ENCODE peak calls at places on chromosome X, in five cellular contexts. K is keratinocyte, F is cardiac fibroblast, N is neural progenitor cell, E is suprapubic skin. T is an unnamed sample.

GRCh38 chrX:57678686-57679428 is 1.2 kb downstream of the NLRP2B start:
- DNase-seq in K (no peak), F (no peak), N (no peak), E (no peak), T (no peak)

GRCh38 chrX:54799046-54799445 is 991 bp upstream of the ITIH6 start:
- DNase-seq in K (no peak), F (no peak), N (no peak), E (no peak), T (no peak)

GRCh38 chrX:3711331-3711917 is 2.0 kb downstream of the PRKX start:
- DNase-seq in K (no peak), F (peak; percentile 9), N (no peak), E (no peak), T (no peak)

GRCh38 chrX:33831211-33831610 is 300.9 kb downstream of the FAM47A start:
- DNase-seq in K (no peak), F (no peak), N (no peak), E (no peak), T (no peak)

GRCh38 chrX:149467920-149468319 is 37.2 kb downstream of the IDS start:
- DNase-seq in K (no peak), F (no peak), N (no peak), E (no peak), T (no peak)

GRCh38 chrX:69664693-69665092 is 48.8 kb downstream of the EDA start:
- DNase-seq in K (no peak), F (peak; percentile 0), N (no peak), E (no peak), T (no peak)

GRCh38 chrX:140766024-140766611 is 56.6 kb downstream of the LINC00632 start:
- DNase-seq in K (no peak), F (peak; percentile 80), N (peak; percentile 68), E (peak; percentile 62), T (peak; percentile 69)

GRCh38 chrX:53332204-53332603 is 50.8 kb upstream of the IQSEC2 start:
- DNase-seq in K (no peak), F (no peak), N (no peak), E (no peak), T (no peak)

GRCh38 chrX:23228950-23229448 is 105.7 kb upstream of the PTCHD1 start:
- DNase-seq in K (no peak), F (no peak), N (no peak), E (no peak), T (no peak)

GRCh38 chrX:107429090-107429489 is 20.4 kb upstream of the FRMPD3 start:
- DNase-seq in K (no peak), F (peak; percentile 47), N (peak; percentile 13), E (no peak), T (no peak)

GRCh38 chrX:101397779-101398178 is 7.0 kb downstream of the RPL36A start:
- DNase-seq in K (no peak), F (no peak), N (no peak), E (no peak), T (no peak)

GRCh38 chrX:2690856-2691542 is at the start of gene CD99:
- DNase-seq in K (no peak), F (peak; percentile 85), N (peak; percentile 86), E (peak; percentile 96), T (peak; percentile 79)

GRCh38 chrX:28586291-28586690 is 955 bp upstream of the IL1RAPL1 start:
- DNase-seq in K (no peak), F (peak; percentile 14), N (peak; percentile 71), E (no peak), T (peak; percentile 38)

GRCh38 chrX:24515447-24515846 is 50.4 kb downstream of the PDK3 start:
- DNase-seq in K (no peak), F (peak; percentile 32), N (peak; percentile 48), E (no peak), T (no peak)

GRCh38 chrX:122703762-122704161 is 480.3 kb upstream of the GRIA3 start:
- DNase-seq in K (no peak), F (peak; percentile 25), N (peak; percentile 15), E (no peak), T (no peak)

GRCh38 chrX:65643046-65643785 is 24.2 kb upstream of the MSN start:
- DNase-seq in K (peak; percentile 58), F (peak; percentile 42), N (no peak), E (no peak), T (no peak)

GRCh38 chrX:145190801-145191389 is 56.4 kb upstream of the SPANXN1 start:
- DNase-seq in K (no peak), F (peak; percentile 20), N (peak; percentile 10), E (no peak), T (no peak)

GRCh38 chrX:103017542-103017941 is 46.4 kb downstream of the BEX1 start:
- DNase-seq in K (no peak), F (peak; percentile 1), N (no peak), E (no peak), T (no peak)

GRCh38 chrX:9352243-9352642 is 112.6 kb upstream of the TBL1X start:
- DNase-seq in K (no peak), F (no peak), N (no peak), E (no peak), T (no peak)

GRCh38 chrX:71492086-71493065 is 40.5 kb upstream of the OGT start:
- DNase-seq in K (no peak), F (no peak), N (no peak), E (peak; percentile 71), T (no peak)

GRCh38 chrX:50980251-50980650 is 69.7 kb downstream of the BMP15 start:
- DNase-seq in K (no peak), F (no peak), N (no peak), E (no peak), T (no peak)

GRCh38 chrX:40144576-40144975 is 46.8 kb upstream of the BCOR start:
- DNase-seq in K (no peak), F (no peak), N (peak; percentile 44), E (no peak), T (no peak)

GRCh38 chrX:137278825-137279224 is 245.0 kb upstream of the GPR101 start:
- DNase-seq in K (no peak), F (no peak), N (no peak), E (no peak), T (no peak)

GRCh38 chrX:3345281-3346081 is 971 bp downstream of the MXRA5 start:
- DNase-seq in K (no peak), F (peak; percentile 1), N (peak; percentile 66), E (no peak), T (peak; percentile 24)

GRCh38 chrX:86806786-86807185 is 658.5 kb downstream of the DACH2 start:
- DNase-seq in K (no peak), F (peak; percentile 0), N (peak; percentile 40), E (no peak), T (peak; percentile 14)

GRCh38 chrX:153774576-153775292 is 6.1 kb upstream of the SRPK3 start:
- DNase-seq in K (no peak), F (no peak), N (no peak), E (no peak), T (no peak)

GRCh38 chrX:153488231-153488914 is 6.4 kb upstream of the BGN start:
- DNase-seq in K (no peak), F (no peak), N (peak; percentile 20), E (no peak), T (no peak)

GRCh38 chrX:26788402-26788998 is 572.5 kb downstream of the MAGEB5 start:
- DNase-seq in K (no peak), F (peak; percentile 16), N (no peak), E (no peak), T (no peak)

GRCh38 chrX:154371771-154372300 is 2.6 kb downstream of the FLNA start:
- DNase-seq in K (no peak), F (no peak), N (peak; percentile 33), E (no peak), T (no peak)

DNA sequence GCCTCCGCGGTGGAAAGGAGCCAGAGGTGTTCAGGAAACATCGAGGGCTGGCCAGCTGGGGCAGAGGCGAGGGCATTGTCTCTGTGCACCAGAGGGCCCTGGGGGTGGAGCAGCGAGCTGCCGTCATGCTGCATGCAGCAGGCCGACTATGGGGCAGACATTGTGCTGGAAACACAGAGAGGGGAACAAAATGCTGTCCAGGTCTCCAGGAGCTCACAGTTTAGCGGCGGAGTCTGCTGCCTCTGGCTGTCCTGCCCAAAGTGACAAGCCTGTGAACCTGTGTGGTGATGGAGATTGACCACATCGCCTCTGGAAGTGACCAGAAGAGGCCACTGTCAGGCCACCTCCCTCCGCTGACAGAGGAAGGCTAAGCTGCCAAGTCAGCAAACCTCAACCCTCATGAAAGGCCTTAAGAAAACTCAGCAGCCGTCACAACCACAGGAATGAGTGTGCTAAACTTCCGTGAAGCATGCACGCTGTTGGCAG is 20.1 kb upstream of the SASH3 start:
- DNase-seq in K (no peak), F (peak; percentile 79), N (peak; percentile 34), E (no peak), T (no peak)
- TF ChIP-seq CTCF in K (no peak), F (no peak), N (no peak), E (no peak), T (no peak)

GRCh38 chrX:38634665-38635064 is 73.3 kb downstream of the TSPAN7 start:
- DNase-seq in K (no peak), F (no peak), N (no peak), E (no peak), T (no peak)
- TF ChIP-seq CTCF in K (no peak), F (no peak), N (no peak), E (no peak), T (no peak)

DNA sequence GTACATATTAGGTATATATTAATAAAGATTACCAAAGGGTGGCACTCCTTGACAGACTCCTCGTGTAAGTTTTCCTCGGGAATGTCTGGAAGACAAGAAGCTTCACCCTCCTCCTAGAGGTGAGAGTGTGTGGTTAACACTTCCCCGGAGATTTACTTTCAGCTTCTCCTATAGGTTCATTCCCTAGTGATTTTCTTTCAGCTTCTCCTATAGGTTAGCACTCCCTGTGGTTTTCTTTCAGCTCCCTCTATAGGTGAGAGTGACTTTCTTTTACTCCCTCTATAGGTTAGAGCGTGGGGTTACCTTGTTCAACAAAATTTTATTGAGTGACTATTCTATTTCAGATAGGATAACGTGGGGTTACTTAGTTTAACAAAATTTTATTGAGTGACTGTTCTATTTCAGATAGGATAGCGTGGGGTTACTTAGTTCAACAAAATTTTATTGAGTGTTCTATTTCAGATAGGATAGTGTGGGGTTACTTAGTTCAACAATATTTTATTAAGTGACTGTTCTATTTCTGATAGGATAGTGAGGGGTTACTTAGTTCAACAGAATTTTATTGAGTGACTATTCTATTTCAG is 106.0 kb upstream of the PLAC1 start:
- DNase-seq in K (peak; percentile 25), F (peak; percentile 54), N (peak; percentile 18), E (no peak), T (no peak)
- TF ChIP-seq CTCF in K (peak; percentile 27), F (peak; percentile 26), N (peak; percentile 41), E (no peak), T (peak; percentile 36)

DNA sequence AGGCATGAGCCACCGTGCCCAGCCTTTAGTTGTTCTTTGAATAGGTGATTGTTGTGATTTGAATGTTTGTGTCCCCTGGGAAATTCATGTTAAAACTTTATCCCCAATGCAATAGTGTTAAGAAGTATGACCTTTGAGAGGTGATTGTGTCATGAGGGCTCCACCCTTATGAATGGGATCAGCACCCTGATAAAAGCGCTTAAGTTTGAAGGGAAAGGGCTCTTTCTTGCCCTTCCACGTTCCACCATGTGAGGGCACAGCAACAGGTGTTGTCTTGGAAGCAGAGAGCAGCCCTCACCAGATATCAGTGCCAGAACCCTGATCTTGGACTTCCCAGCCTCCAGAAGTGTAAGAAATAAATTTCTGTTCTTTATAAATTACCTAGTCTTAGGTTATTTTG is 33.7 kb upstream of the RP2 start:
- DNase-seq in K (no peak), F (peak; percentile 15), N (no peak), E (no peak), T (no peak)
- TF ChIP-seq CTCF in K (peak; percentile 40), F (peak; percentile 32), N (no peak), E (no peak), T (no peak)